ENCODE peak calls at places on chromosomes 11 and 22, in eight cellular contexts. P, W, N, J, B, E, O and H are unnamed samples.

GRCh38 chr11:35682230-35683195 is 19.9 kb downstream of the TRIM44 start:
- DNase-seq in O (no peak), W (no peak), E (no peak), J (peak; percentile 29), N (no peak), P (no peak), B (no peak), H (no peak)

GRCh38 chr11:33773399-33774355 is 643 bp downstream of the FBXO3 start:
- DNase-seq in E (peak; percentile 26), J (peak; percentile 25), W (no peak), P (no peak), B (no peak), N (peak; percentile 44), O (peak; percentile 34), H (peak; percentile 35)

GRCh38 chr11:128388182-128388815 is 199.1 kb downstream of the ETS1 start:
- DNase-seq in J (no peak), W (no peak), O (no peak), P (no peak), E (no peak), N (no peak), B (no peak), H (no peak)

GRCh38 chr11:133004369-133004768 is 527.9 kb downstream of the OPCML start:
- DNase-seq in E (no peak), O (no peak), N (no peak), B (no peak), W (no peak), P (no peak), J (no peak), H (no peak)

GRCh38 chr11:12840871-12841516 is 166.8 kb downstream of the TEAD1 start:
- DNase-seq in P (no peak), O (no peak), E (peak; percentile 45), N (no peak), W (no peak), J (no peak), B (no peak), H (no peak)

GRCh38 chr11:116861539-116861938 is 24.1 kb upstream of the APOA1 start:
- DNase-seq in N (no peak), O (no peak), P (no peak), J (peak; percentile 91), W (no peak), E (peak; percentile 26), B (no peak), H (no peak)

GRCh38 chr11:66267379-66268209 is 845 bp upstream of the RAB1B start:
- DNase-seq in W (peak; percentile 74), J (peak; percentile 83), B (peak; percentile 90), P (peak; percentile 79), N (peak; percentile 86), E (peak; percentile 88), O (peak; percentile 74), H (peak; percentile 75)

GRCh38 chr11:16611395-16612233 is 126.8 kb upstream of the C11orf58 start:
- DNase-seq in N (no peak), B (no peak), W (no peak), E (no peak), P (peak; percentile 20), O (no peak), J (no peak), H (no peak)

GRCh38 chr22:20117656-20118571 is 888 bp upstream of the TRMT2A start:
- DNase-seq in O (no peak), J (peak; percentile 51), E (no peak), P (no peak), B (peak; percentile 38), W (no peak), N (no peak), H (peak; percentile 40)

GRCh38 chr11:106304274-106304673 is 226.8 kb downstream of the AASDHPPT start:
- DNase-seq in E (no peak), J (peak; percentile 86), B (no peak), O (no peak), N (no peak), W (no peak), P (no peak), H (no peak)

GRCh38 chr11:11618973-11619435 is 2.8 kb downstream of the GALNT18 start:
- DNase-seq in B (no peak), W (no peak), O (no peak), J (no peak), N (peak; percentile 20), P (no peak), E (no peak), H (no peak)

GRCh38 chr11:129740877-129741276 is 74.8 kb upstream of the TMEM45B start:
- DNase-seq in P (no peak), N (no peak), O (no peak), W (no peak), E (no peak), J (no peak), B (no peak), H (no peak)

GRCh38 chr22:33579448-33580093 is 340.7 kb downstream of the LARGE1 start:
- DNase-seq in J (peak; percentile 20), P (peak; percentile 77), O (peak; percentile 29), B (no peak), E (peak; percentile 0), W (peak; percentile 11), N (peak; percentile 85), H (no peak)
- TF ChIP-seq CTCF in J (peak; percentile 95), P (peak; percentile 84), O (peak; percentile 68), B (peak; percentile 33), E (peak; percentile 27), W (peak; percentile 96), N (peak; percentile 79), H (peak; percentile 53)

GRCh38 chr11:111527279-111527678 is 12.7 kb downstream of the HOATZ start:
- DNase-seq in N (no peak), J (no peak), W (no peak), E (no peak), B (no peak), P (no peak), O (no peak), H (no peak)

GRCh38 chr11:111526501-111526900 is 11.9 kb downstream of the HOATZ start:
- DNase-seq in O (no peak), J (peak; percentile 89), E (peak; percentile 64), N (no peak), B (no peak), W (no peak), P (no peak), H (no peak)

GRCh38 chr11:111530091-111530490 is 10.4 kb upstream of the LAYN start:
- DNase-seq in E (no peak), J (peak; percentile 88), W (no peak), P (no peak), O (no peak), N (no peak), B (no peak), H (no peak)

GRCh38 chr11:111531156-111531555 is 9.4 kb upstream of the LAYN start:
- DNase-seq in P (no peak), W (no peak), N (no peak), J (no peak), O (no peak), B (no peak), E (no peak), H (no peak)

DNA sequence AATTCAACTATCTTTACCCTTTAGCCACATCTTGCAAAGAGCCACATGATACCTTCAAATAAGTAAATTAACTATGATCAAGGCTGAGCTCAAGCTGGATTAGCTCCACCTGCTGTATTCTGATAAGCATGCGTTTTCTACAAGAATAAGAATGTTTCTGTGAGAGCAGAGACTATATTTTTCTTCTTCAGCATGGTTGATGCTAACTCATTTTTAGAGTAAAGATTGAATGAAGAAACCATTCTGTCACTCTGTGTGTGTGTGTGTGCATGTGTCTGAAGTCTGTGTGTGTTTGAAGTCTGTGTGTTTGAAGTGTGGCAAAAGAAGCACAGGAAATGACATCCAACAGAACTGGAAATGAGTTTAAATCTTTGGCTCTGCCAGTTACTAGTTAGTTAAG is 12.0 kb upstream of the LAYN start:
- DNase-seq in P (no peak), N (no peak), J (peak; percentile 23), E (no peak), O (no peak), B (no peak), W (no peak), H (no peak)
- TF ChIP-seq CTCF in P (no peak), N (no peak), J (no peak), E (no peak), O (no peak), B (no peak), W (no peak), H (no peak)

GRCh38 chr11:94511932-94512781 is at the start of gene C11orf97:
- DNase-seq in N (peak; percentile 86), O (peak; percentile 37), P (peak; percentile 62), J (peak; percentile 54), B (peak; percentile 53), W (no peak), E (peak; percentile 24), H (peak; percentile 49)
- TF ChIP-seq CTCF in N (no peak), O (peak; percentile 9), P (no peak), J (no peak), B (no peak), W (no peak), E (no peak), H (no peak)

GRCh38 chr22:39462443-39463147 is 5.8 kb downstream of the MGAT3 start:
- DNase-seq in J (no peak), N (peak; percentile 62), O (no peak), W (no peak), E (no peak), P (no peak), B (no peak), H (no peak)
- TF ChIP-seq CTCF in J (no peak), N (no peak), O (peak; percentile 21), W (no peak), E (no peak), P (no peak), B (no peak), H (no peak)

DNA sequence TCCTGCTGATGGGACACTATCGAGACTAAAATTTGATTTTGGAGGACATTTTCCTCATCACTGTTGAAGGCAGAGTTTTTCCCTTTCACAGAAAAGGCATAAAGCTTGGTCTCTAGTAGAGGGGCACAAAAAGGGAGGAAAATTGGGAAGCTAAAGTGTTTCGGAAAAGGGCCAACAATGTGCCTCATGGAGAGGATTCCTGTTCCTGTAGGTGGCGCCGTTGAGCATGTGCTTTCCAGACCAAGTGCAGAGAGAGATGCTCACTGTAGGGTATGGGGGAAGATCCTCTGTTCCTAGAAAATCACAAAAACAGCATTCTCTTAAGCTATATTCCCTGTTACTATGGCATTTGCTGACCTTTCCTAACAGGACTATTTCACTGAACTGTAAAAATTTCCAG is 18.4 kb upstream of the OR4C5 start:
- DNase-seq in B (no peak), E (no peak), P (no peak), J (no peak), N (no peak), W (no peak), O (no peak), H (no peak)
- TF ChIP-seq CTCF in B (no peak), E (no peak), P (no peak), J (no peak), N (peak; percentile 13), W (no peak), O (no peak), H (no peak)

GRCh38 chr11:1230456-1231395 is 7.9 kb downstream of the MUC5B start:
- DNase-seq in O (no peak), B (no peak), J (no peak), N (no peak), W (no peak), P (no peak), E (peak; percentile 52), H (no peak)
- TF ChIP-seq CTCF in O (no peak), B (no peak), J (no peak), N (no peak), W (no peak), P (no peak), E (no peak), H (no peak)